ENCODE peak calls at places on chromosomes 3 and 15, in seven cellular contexts. H is GM23248, D is neural progenitor cell, A is PC-3, W is GM23338, Q is HCT116, I is MM.1S. N is an unnamed sample.
A peak's percentile ranks its signal among the peaks of the same experiment; 100 is the strongest.

GRCh38 chr15:85168642-85169173 is 187.1 kb downstream of the PDE8A start:
- DNase-seq in H (peak; percentile 32), D (peak; percentile 62), A (peak; percentile 77), W (peak; percentile 95), Q (peak; percentile 18), I (peak; percentile 85), N (peak; percentile 52)

GRCh38 chr15:72117448-72117697 is 577 bp downstream of the MYO9A start:
- DNase-seq in H (peak; percentile 95), D (peak; percentile 90), A (peak; percentile 68), W (peak; percentile 88), Q (peak; percentile 40), I (peak; percentile 75), N (peak; percentile 85)

GRCh38 chr3:183254816-183255730 is 2.0 kb downstream of the B3GNT5 start:
- DNase-seq in H (no peak), D (peak; percentile 29), A (peak; percentile 74), W (no peak), Q (no peak), I (no peak), N (peak; percentile 47)

GRCh38 chr3:190589326-190589725 is 75.4 kb downstream of the IL1RAP start:
- DNase-seq in H (no peak), D (no peak), A (no peak), W (no peak), Q (no peak), I (no peak), N (no peak)

GRCh38 chr3:129162729-129163579 is 2.1 kb upstream of the ISY1 start:
- DNase-seq in H (peak; percentile 22), D (peak; percentile 51), A (no peak), W (peak; percentile 63), Q (no peak), I (no peak), N (no peak)

GRCh38 chr3:126930936-126931600 is 51.8 kb upstream of the PLXNA1 start:
- DNase-seq in H (no peak), D (no peak), A (no peak), W (no peak), Q (no peak), I (no peak), N (no peak)

GRCh38 chr15:75904241-75904631 is 558 bp downstream of the FBXO22 start:
- DNase-seq in H (peak; percentile 65), D (peak; percentile 72), A (peak; percentile 37), W (peak; percentile 65), Q (no peak), I (peak; percentile 55), N (peak; percentile 61)

GRCh38 chr3:68060186-68060585 is 405.8 kb upstream of the SUCLG2 start:
- DNase-seq in H (no peak), D (no peak), A (no peak), W (no peak), Q (no peak), I (no peak), N (peak; percentile 12)

GRCh38 chr15:77717592-77717991 is 84.9 kb upstream of the LINGO1 start:
- DNase-seq in H (no peak), D (no peak), A (no peak), W (no peak), Q (no peak), I (no peak), N (no peak)

GRCh38 chr3:126519506-126520455 is 2.2 kb upstream of the UROC1 start:
- DNase-seq in H (no peak), D (no peak), A (no peak), W (no peak), Q (no peak), I (no peak), N (no peak)

GRCh38 chr3:141011511-141012262 is 39.5 kb upstream of the SPSB4 start:
- DNase-seq in H (peak; percentile 82), D (peak; percentile 92), A (peak; percentile 62), W (peak; percentile 95), Q (peak; percentile 51), I (peak; percentile 66), N (peak; percentile 89)

GRCh38 chr3:51501833-51502561 is 2.2 kb upstream of the DCAF1 start:
- DNase-seq in H (peak; percentile 81), D (peak; percentile 86), A (peak; percentile 86), W (peak; percentile 92), Q (peak; percentile 71), I (peak; percentile 65), N (peak; percentile 87)

GRCh38 chr3:184338538-184338945 is 1.1 kb downstream of the FAM131A start:
- DNase-seq in H (peak; percentile 54), D (peak; percentile 92), A (no peak), W (peak; percentile 93), Q (no peak), I (no peak), N (peak; percentile 85)

GRCh38 chr15:101387591-101387990 is 92.5 kb upstream of the SNRPA1 start:
- DNase-seq in H (no peak), D (no peak), A (no peak), W (no peak), Q (no peak), I (no peak), N (no peak)

GRCh38 chr15:53193149-53193548 is 403.0 kb upstream of the ONECUT1 start:
- DNase-seq in H (peak; percentile 28), D (peak; percentile 61), A (peak; percentile 33), W (peak; percentile 48), Q (no peak), I (peak; percentile 31), N (peak; percentile 60)

GRCh38 chr3:38551026-38551832 is 55.1 kb downstream of the EXOG start:
- DNase-seq in H (no peak), D (no peak), A (no peak), W (no peak), Q (no peak), I (no peak), N (no peak)

GRCh38 chr3:27279153-27279552 is 90.0 kb downstream of the NEK10 start:
- DNase-seq in H (peak; percentile 35), D (peak; percentile 38), A (peak; percentile 23), W (peak; percentile 54), Q (no peak), I (peak; percentile 12), N (peak; percentile 49)

GRCh38 chr15:68356778-68357177 is 75.2 kb downstream of the ITGA11 start:
- DNase-seq in H (no peak), D (no peak), A (no peak), W (no peak), Q (no peak), I (no peak), N (no peak)

GRCh38 chr15:88331291-88331690 is 74.8 kb upstream of the NTRK3 start:
- DNase-seq in H (peak; percentile 60), D (peak; percentile 90), A (peak; percentile 33), W (peak; percentile 94), Q (peak; percentile 72), I (peak; percentile 72), N (peak; percentile 75)

GRCh38 chr3:127349501-127350171 is 61.8 kb upstream of the PRR20G start:
- DNase-seq in H (no peak), D (no peak), A (no peak), W (no peak), Q (no peak), I (no peak), N (no peak)

GRCh38 chr15:90405208-90405607 is 17.2 kb downstream of the IQGAP1 start:
- DNase-seq in H (no peak), D (no peak), A (no peak), W (no peak), Q (no peak), I (no peak), N (no peak)
- H3K79me2 ChIP-seq in H (peaks cover 100% of the 10 kb centered on the region), D (peaks cover 65% of the 10 kb centered on the region), A (peaks cover 89% of the 10 kb centered on the region), W (peaks cover 100% of the 10 kb centered on the region), Q (peaks cover 92% of the 10 kb centered on the region), I (peaks cover 90% of the 10 kb centered on the region), N (peaks cover 95% of the 10 kb centered on the region)

DNA sequence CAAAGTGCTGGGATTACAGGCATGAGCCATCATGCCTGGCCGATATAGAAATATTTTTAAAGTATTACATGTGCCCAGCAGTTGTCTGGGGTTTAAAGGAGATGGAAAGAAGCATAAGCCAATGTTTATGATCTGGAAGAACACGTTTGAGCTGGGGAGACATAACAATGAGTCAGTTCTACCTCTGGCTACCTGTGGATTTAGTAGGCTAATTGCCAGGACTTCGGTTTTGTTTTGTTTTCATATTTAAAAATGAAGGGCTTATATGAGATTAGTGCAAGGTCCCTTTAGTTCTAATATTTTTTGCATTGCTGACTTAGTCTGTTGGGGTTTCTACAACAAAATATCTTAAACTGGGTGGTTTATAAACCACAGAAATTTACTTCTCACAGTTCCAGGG is 22.9 kb upstream of the TNFSF10 start:
- DNase-seq in H (no peak), D (no peak), A (peak; percentile 87), W (no peak), Q (peak; percentile 26), I (no peak), N (no peak)
- TF ChIP-seq EZH2phosphoT487 in H (no peak), D (no peak), A (no peak), W (no peak), Q (no peak), I (no peak), N (no peak)

GRCh38 chr15:41495736-41496599 is 2.3 kb downstream of the ITPKA start:
- DNase-seq in H (no peak), D (peak; percentile 78), A (no peak), W (peak; percentile 82), Q (no peak), I (no peak), N (peak; percentile 89)

GRCh38 chr15:41493205-41493901 is at the start of gene ITPKA:
- DNase-seq in H (peak; percentile 82), D (peak; percentile 80), A (peak; percentile 70), W (peak; percentile 85), Q (no peak), I (peak; percentile 87), N (peak; percentile 88)

GRCh38 chr15:41494190-41494921 is 682 bp downstream of the ITPKA start:
- DNase-seq in H (peak; percentile 38), D (peak; percentile 77), A (peak; percentile 31), W (peak; percentile 82), Q (no peak), I (peak; percentile 48), N (peak; percentile 69)

GRCh38 chr15:41493902-41494189 is 172 bp downstream of the ITPKA start:
- DNase-seq in H (no peak), D (no peak), A (no peak), W (no peak), Q (no peak), I (no peak), N (no peak)

DNA sequence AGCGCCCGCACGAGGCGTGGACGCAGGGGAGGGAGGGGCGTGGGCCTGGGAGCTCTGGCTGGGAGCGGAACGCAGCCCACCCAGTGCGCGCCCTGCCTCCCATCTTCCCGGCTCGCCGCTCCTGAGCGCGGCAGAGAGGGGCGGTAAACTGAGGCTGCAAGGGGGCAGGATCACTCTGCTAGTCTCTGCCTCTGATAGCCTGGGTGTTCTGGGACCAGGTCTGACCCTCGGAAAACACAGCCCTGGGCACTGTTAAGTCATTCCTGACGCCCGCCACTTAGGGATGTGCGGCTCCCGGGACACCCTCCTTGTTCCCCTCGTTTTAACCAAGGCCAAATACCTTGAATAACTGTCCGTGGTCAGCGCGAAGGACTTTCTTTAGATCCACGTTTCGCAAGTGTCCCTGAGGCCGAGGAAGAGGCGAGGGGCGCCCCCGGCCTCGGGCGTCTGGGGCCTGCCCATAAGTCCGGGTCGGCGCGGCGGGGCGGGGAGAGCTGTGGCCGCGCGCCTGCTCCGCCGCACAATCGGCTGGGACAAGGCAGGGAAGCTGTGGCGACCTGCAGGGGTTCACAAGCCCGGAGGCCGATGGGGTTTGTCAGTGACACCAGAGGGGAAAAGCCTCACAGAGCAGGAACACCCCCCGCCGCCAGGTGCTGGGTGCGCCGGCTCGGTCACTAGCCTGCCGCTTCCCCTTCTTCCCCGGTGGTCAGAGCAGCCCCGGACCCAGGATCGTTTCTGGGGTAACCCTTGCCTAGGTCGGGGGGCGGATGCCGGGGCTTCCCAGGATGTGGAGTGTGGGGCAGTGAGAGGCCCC is 1.5 kb downstream of the ITPKA start:
- DNase-seq in H (no peak), D (peak; percentile 66), A (no peak), W (peak; percentile 74), Q (no peak), I (no peak), N (peak; percentile 60)
- TF ChIP-seq EZH2 in H (no peak), D (peak; percentile 94), A (no peak), W (peak; percentile 92), Q (no peak), I (no peak), N (peak; percentile 63)

GRCh38 chr15:80739919-80740318 is 39.3 kb upstream of the CEMIP start:
- DNase-seq in H (no peak), D (no peak), A (no peak), W (no peak), Q (no peak), I (no peak), N (no peak)
- H3K79me2 ChIP-seq in H (peaks cover 90% of the 10 kb centered on the region), D (peaks cover 3% of the 10 kb centered on the region), A (peaks cover 72% of the 10 kb centered on the region), W (peaks cover 5% of the 10 kb centered on the region), Q (peaks cover 69% of the 10 kb centered on the region), I (peaks cover 3% of the 10 kb centered on the region), N (peaks cover 53% of the 10 kb centered on the region)